ENCODE peak calls at places on chromosomes 3 and 15, in eight cellular contexts. H, G, S, T, Q, F, D and B are unnamed samples.

GRCh38 chr3:72625616-72626337 is 222.5 kb downstream of the SHQ1 start:
- DNase-seq in Q (no peak), T (no peak), D (no peak), H (no peak), G (no peak), S (no peak), F (no peak), B (no peak)

GRCh38 chr3:4493931-4494806 is 1.0 kb downstream of the ITPR1 start:
- DNase-seq in Q (no peak), G (peak; percentile 16), D (no peak), F (no peak), H (peak; percentile 21), S (no peak), T (no peak), B (no peak)

GRCh38 chr3:160478338-160478737 is 28.8 kb upstream of the TRIM59 start:
- DNase-seq in F (no peak), H (no peak), S (no peak), D (no peak), G (no peak), Q (no peak), T (no peak), B (no peak)

GRCh38 chr3:52490938-52491526 is 4.1 kb upstream of the STAB1 start:
- DNase-seq in H (no peak), D (no peak), S (no peak), Q (no peak), F (peak; percentile 71), G (no peak), T (no peak), B (peak; percentile 41)

GRCh38 chr3:126961791-126962461 is 21.0 kb upstream of the PLXNA1 start:
- DNase-seq in T (no peak), S (no peak), G (no peak), H (no peak), D (no peak), F (no peak), Q (no peak), B (no peak)

GRCh38 chr3:110774496-110775265 is 296.9 kb upstream of the NECTIN3 start:
- DNase-seq in T (no peak), S (no peak), G (no peak), F (no peak), Q (no peak), H (no peak), D (no peak), B (no peak)

GRCh38 chr3:25339220-25339619 is 88.8 kb upstream of the RARB start:
- DNase-seq in D (no peak), T (no peak), S (no peak), H (no peak), F (no peak), Q (no peak), G (no peak), B (no peak)

GRCh38 chr3:56915969-56916586 is 114.3 kb upstream of the ARHGEF3 start:
- DNase-seq in T (peak; percentile 54), Q (peak; percentile 69), H (no peak), D (peak; percentile 58), F (peak; percentile 70), S (peak; percentile 72), G (no peak), B (no peak)

GRCh38 chr15:43204016-43204901 is 16.6 kb downstream of the EPB42 start:
- DNase-seq in T (peak; percentile 36), D (no peak), H (peak; percentile 54), F (no peak), G (no peak), Q (peak; percentile 14), S (no peak), B (no peak)

GRCh38 chr15:51576911-51577500 is 45.6 kb downstream of the DMXL2 start:
- DNase-seq in D (no peak), H (no peak), Q (no peak), F (no peak), T (no peak), S (no peak), G (no peak), B (no peak)

GRCh38 chr3:145522179-145522578 is 638.8 kb downstream of the PLOD2 start:
- DNase-seq in F (no peak), D (no peak), H (no peak), G (no peak), Q (no peak), T (no peak), S (no peak), B (no peak)

GRCh38 chr15:98813956-98814355 is 165.6 kb downstream of the IGF1R start:
- DNase-seq in S (no peak), Q (no peak), T (no peak), D (no peak), F (no peak), H (no peak), G (no peak), B (no peak)

GRCh38 chr15:50633653-50634052 is 52.9 kb downstream of the TRPM7 start:
- DNase-seq in F (no peak), G (no peak), T (no peak), S (no peak), D (no peak), H (no peak), Q (no peak), B (no peak)

GRCh38 chr15:71443538-71443937 is 328.3 kb downstream of the THSD4 start:
- DNase-seq in G (no peak), D (peak; percentile 26), H (peak; percentile 51), S (peak; percentile 33), T (peak; percentile 43), Q (peak; percentile 17), F (no peak), B (peak; percentile 53)

GRCh38 chr3:102360211-102360610 is 74.6 kb upstream of the ZPLD1 start:
- DNase-seq in S (no peak), D (no peak), H (no peak), G (no peak), T (no peak), F (no peak), Q (no peak), B (no peak)